ENCODE peak calls at places on chromosome 3, in four cellular contexts. Z, S, V and T are unnamed samples.

GRCh38 chr3:181417748-181418147 is 294.0 kb upstream of the SOX2 start:
- DNase-seq in Z (no peak), V (peak), S (no peak), T (no peak)

GRCh38 chr3:134471521-134472193 is 14.1 kb downstream of the ANAPC13 start:
- DNase-seq in S (no peak), Z (peak), V (no peak), T (no peak)

GRCh38 chr3:123025642-123026521 is 1.7 kb downstream of the SEMA5B start:
- DNase-seq in Z (no peak), V (peak), S (peak), T (peak)

GRCh38 chr3:58824285-58824684 is 157.7 kb upstream of the FAM3D start:
- DNase-seq in V (peak), Z (peak), S (peak), T (peak)

GRCh38 chr3:103786296-103786695 is 1351.5 kb downstream of the ZPLD1 start:
- DNase-seq in V (peak), S (no peak), Z (no peak), T (peak)

GRCh38 chr3:57809609-57809968 is 53.5 kb downstream of the SLMAP start:
- DNase-seq in Z (no peak), S (no peak), V (no peak), T (no peak)

GRCh38 chr3:131549340-131549739 is 46.6 kb upstream of the MRPL3 start:
- DNase-seq in Z (no peak), V (peak), S (no peak), T (no peak)

GRCh38 chr3:42486814-42487569 is 15.5 kb upstream of the VIPR1 start:
- DNase-seq in Z (no peak), S (no peak), V (no peak), T (no peak)

GRCh38 chr3:20537234-20537633 is 351.2 kb upstream of the SGO1 start:
- DNase-seq in S (no peak), V (peak), Z (no peak), T (no peak)

GRCh38 chr3:20539666-20540460 is 353.9 kb upstream of the SGO1 start:
- DNase-seq in Z (no peak), V (no peak), S (no peak), T (no peak)
- H4K5ac ChIP-seq in Z (no peak), V (no peak), S (no peak), T (no peak)

DNA sequence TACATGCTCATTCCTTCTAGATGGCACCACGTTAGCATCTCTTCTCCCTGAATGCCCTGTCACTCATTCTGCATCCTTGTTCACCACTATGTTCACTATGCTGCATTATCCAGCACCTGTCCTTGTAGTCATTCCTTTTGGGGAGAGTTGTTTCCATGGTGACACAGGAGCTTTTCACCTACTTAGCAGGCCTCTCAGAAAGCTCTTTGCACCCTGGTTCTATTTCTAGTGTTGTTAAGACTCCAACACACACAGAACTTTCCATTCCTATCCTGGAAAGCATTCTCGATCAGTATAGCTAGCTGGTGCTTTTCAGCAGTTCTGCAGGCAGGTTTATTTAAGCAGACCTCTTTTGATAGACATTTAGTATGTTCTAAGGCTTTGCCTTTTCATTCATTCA is 6.7 kb upstream of the RPL14 start:
- DNase-seq in Z (no peak), V (no peak), S (no peak), T (no peak)
- H3K56ac ChIP-seq in Z (no peak), V (no peak), S (no peak), T (no peak)

DNA sequence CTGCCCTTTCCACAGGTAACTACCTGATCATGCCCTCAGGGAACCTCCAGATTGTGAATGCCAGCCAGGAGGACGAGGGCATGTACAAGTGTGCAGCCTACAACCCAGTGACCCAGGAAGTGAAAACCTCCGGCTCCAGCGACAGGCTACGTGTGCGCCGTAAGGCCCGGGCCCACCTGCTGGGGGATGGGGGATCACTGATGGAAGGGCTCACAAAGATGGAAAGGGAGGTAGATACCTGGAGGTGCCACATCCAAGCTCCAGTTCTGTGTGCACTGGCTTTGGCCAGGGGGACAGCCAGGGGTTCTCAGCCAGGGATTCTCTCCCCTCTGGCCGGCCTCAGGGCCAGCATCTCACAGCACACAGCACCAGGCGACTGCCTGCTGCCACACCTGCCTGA is 59.4 kb downstream of the BOC start:
- DNase-seq in Z (no peak), S (no peak), V (no peak), T (no peak)
- H3K27ac ChIP-seq in Z (no peak), S (no peak), V (no peak), T (no peak)

GRCh38 chr3:23576379-23576959 is 229.3 kb upstream of the UBE2E1 start:
- DNase-seq in Z (no peak), V (no peak), S (no peak), T (no peak)
- H4K5ac ChIP-seq in Z (no peak), V (no peak), S (no peak), T (no peak)

GRCh38 chr3:36097180-36097579 is 283.1 kb upstream of the STAC start:
- DNase-seq in V (no peak), S (no peak), Z (no peak), T (no peak)
- H3K56ac ChIP-seq in V (no peak), S (no peak), Z (no peak), T (no peak)

GRCh38 chr3:127774647-127775046 is 47.7 kb downstream of the MGLL start:
- DNase-seq in V (no peak), S (no peak), Z (no peak), T (no peak)

GRCh38 chr3:127775398-127776109 is 46.8 kb downstream of the MGLL start:
- DNase-seq in S (no peak), V (no peak), Z (peak), T (no peak)

GRCh38 chr3:127777332-127777731 is 45.0 kb downstream of the MGLL start:
- DNase-seq in S (no peak), V (no peak), Z (no peak), T (no peak)

GRCh38 chr3:127777861-127778711 is 44.2 kb downstream of the MGLL start:
- DNase-seq in S (no peak), Z (no peak), V (no peak), T (no peak)

DNA sequence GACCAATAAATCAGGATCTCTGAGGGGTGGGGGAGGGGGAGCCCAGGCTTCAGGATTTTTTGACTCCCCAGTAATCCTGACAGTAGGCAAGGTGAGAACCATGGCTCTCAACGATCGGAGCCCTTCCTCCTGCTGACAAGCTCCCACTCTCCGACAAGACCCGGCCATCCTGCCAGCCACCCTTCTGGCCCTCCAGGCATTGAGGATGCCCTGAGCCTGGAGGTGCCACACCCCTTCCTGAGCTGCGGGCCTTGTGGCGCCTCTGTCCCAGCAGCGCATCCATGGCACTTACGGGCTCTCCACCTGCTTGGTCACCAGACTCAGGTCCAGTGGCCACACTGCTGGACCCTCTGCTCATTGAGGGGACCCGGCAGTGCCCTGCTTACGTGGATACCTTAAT is 46.0 kb downstream of the MGLL start:
- DNase-seq in V (no peak), S (no peak), Z (no peak), T (no peak)
- H3K27ac ChIP-seq in V (no peak), S (no peak), Z (peak), T (no peak)

GRCh38 chr3:51716805-51717204 is 9.9 kb downstream of the GRM2 start:
- DNase-seq in S (no peak), V (no peak), Z (no peak), T (no peak)
- H4K5ac ChIP-seq in S (no peak), V (no peak), Z (no peak), T (no peak)

DNA sequence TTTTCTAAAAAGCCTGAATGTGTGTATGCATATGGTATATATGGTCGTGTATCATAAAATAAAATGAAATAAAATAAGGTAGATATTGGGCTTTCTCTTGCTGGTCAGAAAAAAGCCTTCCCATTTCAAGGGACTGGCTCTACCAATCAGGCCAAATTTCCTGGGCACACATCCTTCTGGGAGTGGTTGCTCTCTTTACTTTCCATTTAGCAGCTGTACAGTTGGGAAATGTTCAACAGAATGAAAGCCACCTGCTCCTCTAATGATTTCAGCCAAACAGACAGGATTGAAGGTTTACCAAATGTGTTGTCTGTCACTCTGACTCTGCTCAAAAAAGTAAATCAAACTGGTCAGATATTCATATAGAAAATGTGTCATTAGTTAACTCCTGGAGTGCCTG is 380.4 kb downstream of the ROBO2 start:
- DNase-seq in S (no peak), Z (no peak), V (no peak), T (no peak)
- H3K56ac ChIP-seq in S (no peak), Z (no peak), V (no peak), T (no peak)